ENCODE peak calls at places on chromosomes 5 and 9, in six cellular contexts. E is foreskin fibroblast; R is osteoblast; V is cardiac fibroblast; F is Jurkat, Clone E6-1; P is GM23248. A is an unnamed sample.

GRCh38 chr9:24881361-24881760 is 335.7 kb upstream of the IZUMO3 start:
- DNase-seq in F (no peak), R (no peak), P (no peak), V (no peak), E (no peak), A (no peak)

GRCh38 chr9:19104528-19105282 is 2.0 kb upstream of the HAUS6 start:
- DNase-seq in P (peak), V (no peak), R (peak), F (no peak), E (peak), A (no peak)

GRCh38 chr5:122291000-122291592 is 20.9 kb upstream of the SNCAIP start:
- DNase-seq in P (peak), F (no peak), R (no peak), E (peak), V (no peak), A (no peak)

GRCh38 chr9:87889065-87889881 is 6.6 kb downstream of the SPATA31E1 start:
- DNase-seq in E (no peak), R (no peak), V (no peak), P (no peak), F (no peak), A (no peak)

GRCh38 chr5:110478899-110479298 is 247.6 kb downstream of the TMEM232 start:
- DNase-seq in P (peak), E (peak), F (no peak), R (peak), V (peak), A (no peak)

GRCh38 chr5:89343666-89344065 is 460.7 kb upstream of the MEF2C start:
- DNase-seq in E (peak), V (peak), F (peak), P (no peak), R (no peak), A (peak)

GRCh38 chr9:103990311-103990710 is 103.8 kb upstream of the SMC2 start:
- DNase-seq in P (no peak), F (no peak), R (no peak), E (no peak), V (no peak), A (no peak)

GRCh38 chr9:135887585-135888050 is 19.7 kb downstream of the CAMSAP1 start:
- DNase-seq in F (peak), V (no peak), R (peak), P (no peak), E (no peak), A (peak)

GRCh38 chr5:154352960-154353548 is 92.7 kb upstream of the SAP30L start:
- DNase-seq in E (no peak), V (no peak), F (no peak), R (peak), P (no peak), A (no peak)

GRCh38 chr9:110189001-110189400 is 19.0 kb downstream of the C9orf152 start:
- DNase-seq in V (no peak), F (peak), E (peak), P (no peak), R (no peak), A (no peak)

GRCh38 chr9:133534346-133535284 is at the start of gene ADAMTSL2:
- DNase-seq in E (peak), V (peak), P (peak), R (peak), F (peak), A (peak)

GRCh38 chr9:95037789-95038521 is 279.6 kb downstream of the FANCC start:
- DNase-seq in E (no peak), P (peak), R (no peak), V (no peak), F (no peak), A (no peak)

GRCh38 chr5:34040411-34040810 is 2.6 kb downstream of the C1QTNF3 start:
- DNase-seq in R (no peak), V (no peak), E (no peak), P (peak), F (no peak), A (no peak)

GRCh38 chr5:142820447-142820846 is 50.3 kb downstream of the ARHGAP26 start:
- DNase-seq in V (no peak), F (no peak), E (no peak), P (no peak), R (no peak), A (no peak)

GRCh38 chr5:145752947-145753346 is 82.2 kb downstream of the PRELID2 start:
- DNase-seq in F (no peak), R (peak), E (peak), V (peak), P (peak), A (no peak)

GRCh38 chr5:36017004-36017403 is 25.8 kb upstream of the UGT3A1 start:
- DNase-seq in P (no peak), V (no peak), R (no peak), F (no peak), E (no peak), A (no peak)

GRCh38 chr5:21181726-21182125 is 1193.7 kb upstream of the CDH18 start:
- DNase-seq in F (no peak), P (no peak), E (no peak), V (no peak), R (no peak), A (no peak)

GRCh38 chr9:123111977-123112869 is 78.8 kb downstream of the GPR21 start:
- DNase-seq in V (peak), F (no peak), P (no peak), R (no peak), E (peak), A (peak)

GRCh38 chr5:116739648-116740047 is 165.0 kb upstream of the SEMA6A start:
- DNase-seq in F (no peak), R (no peak), V (no peak), E (no peak), P (no peak), A (no peak)

GRCh38 chr5:175146733-175147132 is 297.2 kb downstream of the DRD1 start:
- DNase-seq in R (no peak), P (no peak), V (no peak), F (no peak), E (peak), A (no peak)

GRCh38 chr9:83119873-83120272 is 56.9 kb upstream of the RASEF start:
- DNase-seq in P (no peak), F (no peak), V (no peak), E (no peak), R (no peak), A (no peak)

GRCh38 chr5:60842859-60843692 is 993 bp downstream of the ELOVL7 start:
- DNase-seq in F (no peak), V (no peak), E (peak), P (peak), R (peak), A (peak)

GRCh38 chr5:34675857-34676256 is 19.7 kb downstream of the RAI14 start:
- DNase-seq in F (no peak), E (peak), P (peak), R (no peak), V (peak), A (no peak)

GRCh38 chr9:114250235-114250568 is 72.7 kb upstream of the ORM1 start:
- DNase-seq in P (peak), V (peak), F (no peak), R (peak), E (peak), A (no peak)

GRCh38 chr9:130780865-130781504 is 54.1 kb upstream of the ABL1 start:
- DNase-seq in V (peak), F (no peak), E (peak), P (peak), R (peak), A (no peak)
- H3K4me3 ChIP-seq in V (peak), F (no peak), E (peak), P (peak), R (peak), A (no peak)

GRCh38 chr9:127754761-127755557 is 19.9 kb upstream of the TOR2A start:
- DNase-seq in R (peak), E (no peak), V (no peak), P (no peak), F (no peak), A (no peak)

GRCh38 chr9:127753148-127753547 is 18.1 kb upstream of the TOR2A start:
- DNase-seq in R (peak), P (no peak), E (no peak), F (no peak), V (no peak), A (no peak)

GRCh38 chr9:127753556-127753955 is 18.5 kb upstream of the TOR2A start:
- DNase-seq in V (no peak), E (no peak), P (no peak), F (no peak), R (peak), A (no peak)

GRCh38 chr9:127755558-127756060 is 20.5 kb upstream of the TOR2A start:
- DNase-seq in R (peak), V (no peak), F (no peak), P (no peak), E (no peak), A (no peak)

GRCh38 chr9:127754099-127754760 is 19.1 kb upstream of the TOR2A start:
- DNase-seq in V (no peak), E (peak), F (no peak), R (peak), P (peak), A (no peak)
- H3K4me3 ChIP-seq in V (no peak), E (no peak), F (no peak), R (no peak), P (no peak), A (no peak)

GRCh38 chr9:21031091-21031817 is at the start of gene HACD4:
- DNase-seq in E (peak), P (peak), V (peak), F (peak), R (peak), A (peak)

GRCh38 chr9:21029661-21030060 is 1.8 kb downstream of the HACD4 start:
- DNase-seq in R (no peak), F (no peak), V (no peak), P (no peak), E (no peak), A (no peak)

GRCh38 chr9:21028476-21028875 is 3.0 kb downstream of the HACD4 start:
- DNase-seq in F (no peak), V (peak), E (peak), P (peak), R (peak), A (no peak)

GRCh38 chr9:21030389-21031035 is 928 bp downstream of the HACD4 start:
- DNase-seq in V (peak), R (peak), P (peak), E (peak), F (no peak), A (peak)

GRCh38 chr9:21031818-21032203 is 371 bp upstream of the HACD4 start:
- DNase-seq in R (no peak), E (no peak), V (no peak), P (no peak), F (no peak), A (no peak)
- H3K4me3 ChIP-seq in R (peak), E (peak), V (peak), P (peak), F (peak), A (peak)

GRCh38 chr5:57259704-57260103 is 85.8 kb downstream of the GPBP1 start:
- DNase-seq in R (no peak), E (no peak), F (no peak), P (no peak), V (no peak), A (no peak)

GRCh38 chr5:57262533-57262932 is 88.7 kb downstream of the GPBP1 start:
- DNase-seq in F (no peak), R (no peak), P (peak), V (no peak), E (no peak), A (no peak)

GRCh38 chr5:57258052-57258451 is 84.2 kb downstream of the GPBP1 start:
- DNase-seq in F (no peak), P (no peak), E (no peak), R (no peak), V (no peak), A (no peak)

DNA sequence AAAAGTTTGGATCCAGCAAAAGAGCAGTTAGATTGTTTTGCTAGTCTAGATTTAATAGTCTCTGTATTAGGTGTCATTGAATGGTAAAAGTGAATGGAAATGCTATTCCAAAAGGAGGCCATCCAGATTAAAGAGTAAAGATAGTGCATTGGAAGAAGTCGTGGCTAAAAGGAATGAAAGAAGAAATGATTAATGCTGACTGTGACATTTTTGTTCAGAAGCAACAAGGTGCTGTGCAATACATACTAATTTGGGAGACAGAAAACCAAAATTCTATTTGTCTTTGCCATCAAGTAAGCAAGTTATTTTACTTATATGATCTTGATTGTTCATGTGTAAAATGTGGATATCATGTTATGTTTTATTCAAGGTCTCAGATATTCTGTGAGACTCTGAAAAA is 85.1 kb downstream of the GPBP1 start:
- DNase-seq in P (no peak), V (no peak), F (no peak), R (no peak), E (no peak), A (no peak)
- H3K4me3 ChIP-seq in P (no peak), V (no peak), F (no peak), R (no peak), E (no peak), A (no peak)

GRCh38 chr5:158819095-158819494 is 280.6 kb downstream of the EBF1 start:
- DNase-seq in E (no peak), R (no peak), F (no peak), V (no peak), P (no peak), A (peak)
- H3K4me3 ChIP-seq in E (no peak), R (no peak), F (no peak), V (no peak), P (no peak), A (peak)

GRCh38 chr9:23821400-23822181 is 4.4 kb downstream of the ELAVL2 start:
- DNase-seq in R (peak), E (no peak), F (no peak), V (no peak), P (peak), A (no peak)

GRCh38 chr9:23819403-23819802 is 6.6 kb downstream of the ELAVL2 start:
- DNase-seq in P (no peak), F (no peak), V (no peak), R (no peak), E (no peak), A (no peak)

GRCh38 chr9:23822331-23823169 is 3.5 kb downstream of the ELAVL2 start:
- DNase-seq in P (no peak), R (no peak), E (no peak), V (no peak), F (no peak), A (no peak)

GRCh38 chr9:23824241-23825142 is 1.5 kb downstream of the ELAVL2 start:
- DNase-seq in R (peak), F (no peak), E (peak), V (no peak), P (peak), A (no peak)

DNA sequence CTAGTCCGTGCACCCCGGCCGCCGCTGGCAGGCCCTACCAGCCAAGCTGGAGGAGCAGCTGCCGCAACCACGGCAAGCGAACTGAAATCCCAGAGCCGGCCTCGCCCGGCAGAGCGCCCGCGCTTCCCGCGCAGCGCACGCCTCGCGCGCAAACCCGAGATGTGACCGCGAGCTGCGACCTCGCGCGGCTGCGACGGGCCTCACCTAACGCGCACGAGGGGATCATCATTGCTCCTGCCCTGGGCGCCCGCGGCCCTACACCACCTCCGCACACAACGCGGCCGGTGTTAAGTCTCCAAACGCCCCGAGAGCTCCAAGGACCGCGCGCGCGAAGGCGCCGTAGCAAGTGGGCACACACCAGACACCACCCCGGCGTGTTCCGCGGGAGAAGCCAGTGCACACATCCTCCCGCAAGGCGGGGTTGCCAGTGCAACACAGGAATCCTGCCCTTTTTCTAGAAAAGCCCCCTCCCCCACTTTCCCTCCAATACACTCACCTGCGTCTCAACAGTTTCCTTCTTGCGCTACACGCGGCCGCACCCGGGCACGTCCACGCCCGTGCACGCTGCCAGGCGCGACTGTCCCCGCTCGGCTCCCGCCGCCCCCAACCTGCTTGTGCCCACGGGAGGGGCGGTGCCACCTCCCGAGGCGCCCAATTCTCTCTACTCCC is 5.2 kb downstream of the ELAVL2 start:
- DNase-seq in P (no peak), V (no peak), F (no peak), E (peak), R (no peak), A (no peak)
- H3K4me3 ChIP-seq in P (no peak), V (no peak), F (no peak), E (no peak), R (no peak), A (no peak)

DNA sequence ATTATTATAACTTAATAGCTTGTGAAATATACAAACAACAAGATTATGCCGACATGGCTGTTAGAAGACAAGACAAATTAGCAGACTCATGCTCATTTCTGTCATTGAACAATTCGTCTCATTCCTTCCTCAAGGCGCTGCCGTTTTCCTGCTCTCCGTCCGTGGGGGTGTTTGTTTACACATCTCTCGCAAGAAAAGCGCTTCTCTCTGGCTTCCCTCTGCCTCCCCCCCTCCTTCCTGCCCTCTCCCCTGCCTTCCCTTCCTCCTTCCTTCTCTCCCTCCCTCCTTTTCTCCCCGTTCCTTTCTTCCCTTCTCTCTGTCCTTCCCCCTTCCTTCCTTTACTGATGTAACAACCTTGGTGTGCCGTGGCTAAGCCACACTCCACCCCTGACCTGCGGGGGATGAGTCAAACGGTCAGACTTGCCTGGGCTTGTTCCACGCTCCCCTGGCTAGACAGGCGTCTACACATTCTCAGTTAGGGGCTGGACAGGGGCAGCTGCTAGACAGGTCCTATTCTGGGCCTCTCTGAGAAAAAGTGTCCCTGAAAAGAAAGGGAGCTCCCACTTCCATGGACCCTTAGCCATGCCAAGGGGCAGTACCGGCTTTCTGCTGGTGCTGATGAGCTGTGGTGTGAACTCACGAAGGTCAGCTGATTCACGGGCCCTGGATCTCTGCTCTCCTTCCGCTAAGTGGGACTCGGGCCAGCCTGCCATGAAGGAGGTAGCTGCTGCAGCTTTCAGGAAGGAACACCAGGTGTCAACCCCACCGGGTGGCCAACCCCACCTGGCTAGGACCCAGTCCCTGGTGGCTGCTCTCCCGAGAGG is 32.0 kb upstream of the SPTLC1 start:
- DNase-seq in F (no peak), E (peak), R (peak), P (peak), V (peak), A (peak)
- H3K4me3 ChIP-seq in F (no peak), E (no peak), R (peak), P (peak), V (peak), A (peak)